ENCODE peak calls at places on chromosomes 6 and 20, in nine cellular contexts. H is SJSA1; T is CD4-positive, alpha-beta T cell; W is KG1; D is effector CD4-positive, alpha-beta T cell; B is iris pigment epithelial cell; C is right cardiac atrium; R is NCI-H2081 treated with DMSO at 0.1 percent for 48 hours; K is naive B cell. L is an unnamed sample.

GRCh38 chr6:157994126-157994795 is 12.6 kb downstream of the SYNJ2 start:
- DNase-seq in H (peak; percentile 50), T (no peak), W (no peak), D (no peak), B (no peak), C (no peak), R (no peak), K (no peak), L (no peak)

GRCh38 chr6:72621243-72622093 is at the start of gene KCNQ5:
- DNase-seq in H (no peak), T (no peak), W (peak; percentile 51), D (no peak), B (peak; percentile 8), C (no peak), R (no peak), K (peak; percentile 24), L (no peak)

GRCh38 chr6:37776546-37776945 is 43.0 kb upstream of the ZFAND3 start:
- DNase-seq in H (no peak), T (no peak), W (no peak), D (no peak), B (no peak), C (no peak), R (no peak), K (no peak), L (no peak)

GRCh38 chr20:24978493-24978892 is 14.1 kb downstream of the APMAP start:
- DNase-seq in H (no peak), T (no peak), W (no peak), D (no peak), B (no peak), C (no peak), R (no peak), K (no peak), L (no peak)

GRCh38 chr6:122657601-122658000 is 47.4 kb downstream of the PKIB start:
- DNase-seq in H (no peak), T (no peak), W (no peak), D (no peak), B (peak; percentile 39), C (no peak), R (no peak), K (no peak), L (no peak)

GRCh38 chr6:11601776-11602605 is 64.4 kb downstream of the TMEM170B start:
- DNase-seq in H (peak; percentile 94), T (no peak), W (no peak), D (no peak), B (no peak), C (no peak), R (no peak), K (no peak), L (no peak)

GRCh38 chr20:20019123-20019522 is 2.0 kb downstream of the NAA20 start:
- DNase-seq in H (no peak), T (no peak), W (no peak), D (no peak), B (no peak), C (no peak), R (no peak), K (no peak), L (no peak)

GRCh38 chr20:54479138-54479906 is 3.9 kb downstream of the DOK5 start:
- DNase-seq in H (no peak), T (no peak), W (no peak), D (no peak), B (peak; percentile 3), C (no peak), R (no peak), K (no peak), L (peak; percentile 10)

GRCh38 chr6:11434565-11435326 is 102.8 kb upstream of the TMEM170B start:
- DNase-seq in H (peak; percentile 65), T (no peak), W (no peak), D (no peak), B (peak; percentile 97), C (no peak), R (no peak), K (no peak), L (peak; percentile 65)

GRCh38 chr6:90119618-90120017 is 177.0 kb downstream of the BACH2 start:
- DNase-seq in H (no peak), T (no peak), W (no peak), D (no peak), B (no peak), C (no peak), R (no peak), K (no peak), L (no peak)

GRCh38 chr6:50864601-50865000 is 45.9 kb downstream of the TFAP2B start:
- DNase-seq in H (no peak), T (no peak), W (no peak), D (no peak), B (no peak), C (no peak), R (no peak), K (no peak), L (no peak)

GRCh38 chr20:41230136-41230535 is 87.4 kb downstream of the ZHX3 start:
- DNase-seq in H (no peak), T (no peak), W (no peak), D (no peak), B (peak; percentile 60), C (peak; percentile 42), R (no peak), K (no peak), L (no peak)

GRCh38 chr6:137271245-137272183 is 52.3 kb upstream of the IFNGR1 start:
- DNase-seq in H (peak; percentile 42), T (no peak), W (no peak), D (no peak), B (peak; percentile 68), C (no peak), R (no peak), K (peak; percentile 28), L (peak; percentile 37)

GRCh38 chr6:155402656-155403304 is 52.9 kb downstream of the NOX3 start:
- DNase-seq in H (no peak), T (no peak), W (no peak), D (no peak), B (no peak), C (no peak), R (no peak), K (no peak), L (no peak)

GRCh38 chr6:40347571-40348011 is 239.6 kb downstream of the LRFN2 start:
- DNase-seq in H (no peak), T (no peak), W (no peak), D (no peak), B (no peak), C (no peak), R (no peak), K (no peak), L (no peak)

GRCh38 chr6:83403191-83403590 is 27.7 kb downstream of the ME1 start:
- DNase-seq in H (no peak), T (no peak), W (no peak), D (no peak), B (no peak), C (no peak), R (no peak), K (no peak), L (no peak)

GRCh38 chr6:166599158-166599557 is 12.7 kb upstream of the RAMACL start:
- DNase-seq in H (no peak), T (no peak), W (no peak), D (no peak), B (no peak), C (no peak), R (no peak), K (no peak), L (no peak)

GRCh38 chr6:15329154-15329781 is 83.4 kb downstream of the JARID2 start:
- DNase-seq in H (peak; percentile 87), T (no peak), W (no peak), D (no peak), B (peak; percentile 78), C (no peak), R (no peak), K (no peak), L (no peak)

GRCh38 chr6:37048851-37049734 is 43.6 kb downstream of the FGD2 start:
- DNase-seq in H (peak; percentile 91), T (peak; percentile 69), W (no peak), D (peak; percentile 74), B (peak; percentile 93), C (peak; percentile 35), R (no peak), K (peak; percentile 78), L (peak; percentile 78)

GRCh38 chr20:19929749-19930148 is 87.4 kb upstream of the NAA20 start:
- DNase-seq in H (no peak), T (no peak), W (no peak), D (no peak), B (no peak), C (peak; percentile 47), R (no peak), K (no peak), L (no peak)

GRCh38 chr6:14951704-14952103 is 294.2 kb upstream of the JARID2 start:
- DNase-seq in H (no peak), T (no peak), W (no peak), D (no peak), B (no peak), C (no peak), R (no peak), K (no peak), L (no peak)

GRCh38 chr20:53077373-53078205 is 105.4 kb downstream of the TSHZ2 start:
- DNase-seq in H (no peak), T (no peak), W (no peak), D (no peak), B (peak; percentile 12), C (peak; percentile 28), R (no peak), K (no peak), L (peak; percentile 74)

GRCh38 chr20:50191065-50191565 is 485 bp downstream of the CEBPB start:
- DNase-seq in H (no peak), T (peak; percentile 29), W (peak; percentile 33), D (peak; percentile 41), B (peak; percentile 85), C (peak; percentile 71), R (no peak), K (peak; percentile 60), L (no peak)

GRCh38 chr20:61845276-61845675 is 220.4 kb downstream of the TAF4 start:
- DNase-seq in H (no peak), T (no peak), W (no peak), D (no peak), B (no peak), C (no peak), R (no peak), K (no peak), L (no peak)

GRCh38 chr20:34098570-34098969 is 13.5 kb downstream of the EIF2S2 start:
- DNase-seq in H (no peak), T (no peak), W (no peak), D (no peak), B (no peak), C (no peak), R (no peak), K (no peak), L (no peak)

GRCh38 chr20:17571967-17572638 is 2.2 kb downstream of the DSTN start:
- DNase-seq in H (no peak), T (no peak), W (no peak), D (no peak), B (no peak), C (no peak), R (no peak), K (no peak), L (peak; percentile 66)

GRCh38 chr6:43982084-43982625 is 145.1 kb downstream of the MRPL14 start:
- DNase-seq in H (no peak), T (no peak), W (no peak), D (no peak), B (no peak), C (no peak), R (no peak), K (no peak), L (no peak)

GRCh38 chr6:70059047-70059719 is 192.8 kb downstream of the COL19A1 start:
- DNase-seq in H (no peak), T (no peak), W (no peak), D (no peak), B (no peak), C (no peak), R (no peak), K (no peak), L (no peak)

GRCh38 chr6:33123732-33124524 is 48.1 kb downstream of the HLA-DPB1 start:
- DNase-seq in H (peak; percentile 14), T (no peak), W (peak; percentile 15), D (no peak), B (peak; percentile 32), C (no peak), R (peak; percentile 8), K (no peak), L (peak; percentile 42)

GRCh38 chr6:21594427-21595264 is 1.1 kb downstream of the SOX4 start:
- DNase-seq in H (peak; percentile 67), T (no peak), W (no peak), D (no peak), B (peak; percentile 78), C (peak; percentile 67), R (no peak), K (peak; percentile 52), L (peak; percentile 47)

GRCh38 chr6:118297821-118298220 is 250.3 kb upstream of the PLN start:
- DNase-seq in H (no peak), T (no peak), W (no peak), D (no peak), B (peak; percentile 4), C (no peak), R (no peak), K (no peak), L (no peak)

L was measured in Caki2.